ENCODE peak calls at places on chromosome 18, in four cellular contexts. R is Right ventricle myocardium superior, E is neural progenitor cell, I is SK-N-DZ. U is an unnamed sample.

GRCh38 chr18:26971327-26971918 is 105.9 kb upstream of the AQP4 start:
- DNase-seq in R (no peak), E (no peak), I (no peak), U (peak)

GRCh38 chr18:57150828-57151227 is 3.9 kb downstream of the BOD1L2 start:
- DNase-seq in R (no peak), E (peak), I (peak), U (peak)

GRCh38 chr18:57624988-57625387 is 3.4 kb upstream of the NARS1 start:
- DNase-seq in R (no peak), E (no peak), I (no peak), U (no peak)

GRCh38 chr18:71209944-71210343 is 921.1 kb downstream of the SOCS6 start:
- DNase-seq in R (no peak), E (no peak), I (no peak), U (no peak)

GRCh38 chr18:51490860-51491259 is 293.4 kb upstream of the MEX3C start:
- DNase-seq in R (no peak), E (no peak), I (no peak), U (no peak)

GRCh38 chr18:3713166-3713565 is 263.2 kb downstream of the TGIF1 start:
- DNase-seq in R (no peak), E (no peak), I (no peak), U (no peak)

GRCh38 chr18:14174706-14175085 is 42.5 kb upstream of the ZNF519 start:
- DNase-seq in R (no peak), E (no peak), I (no peak), U (no peak)

GRCh38 chr18:79405781-79406575 is 10.2 kb downstream of the NFATC1 start:
- DNase-seq in R (peak), E (no peak), I (no peak), U (no peak)

GRCh38 chr18:11733031-11733430 is 44.0 kb downstream of the GNAL start:
- DNase-seq in R (peak), E (peak), I (peak), U (peak)

GRCh38 chr18:67517224-67517765 is 775 bp upstream of the DSEL start:
- DNase-seq in R (peak), E (peak), I (peak), U (peak)

U was measured in NCI-H82.